ENCODE peak calls at places on chromosomes 1 and 21, in seven cellular contexts. Q is activated T-helper 1 cell treated with anti-CD3 and anti-CD28 coated beads, Interleukin-12 subunit alpha, Interleukin-12 subunit beta, Interleukin-2, Interleukin-4 antibody, amounts not matched to agents 30 ng/mL and 10 ng/mL and 1 ng/mL, durations not matched to agents 14 hours and 24 hours and 36 hours; G is T follicular helper cell; V is activated naive CD4-positive, alpha-beta T cell treated with Interleukin-2 at 50 U/mL for 16 hours; X is HT1080; H is EL; Z is cardiac muscle cell. P is an unnamed sample.

GRCh38 chr1:248055261-248055660 is 8.6 kb downstream of the OR2L3 start:
- DNase-seq in X (peak), Z (no peak), H (no peak), Q (no peak), G (no peak), V (no peak), P (no peak)

GRCh38 chr1:38153426-38154088 is 107.0 kb upstream of the POU3F1 start:
- DNase-seq in Q (no peak), X (no peak), V (no peak), Z (no peak), G (no peak), H (no peak), P (no peak)

GRCh38 chr1:91774520-91775203 is 111.3 kb downstream of the TGFBR3 start:
- DNase-seq in Q (no peak), X (no peak), G (no peak), H (peak), V (no peak), Z (no peak), P (no peak)

GRCh38 chr1:84303154-84303830 is 1.8 kb downstream of the SAMD13 start:
- DNase-seq in X (peak), Z (peak), G (no peak), H (no peak), V (no peak), Q (no peak), P (no peak)

GRCh38 chr1:66240491-66241484 is 293.2 kb upstream of the SGIP1 start:
- DNase-seq in H (no peak), Z (peak), Q (no peak), G (no peak), V (no peak), X (no peak), P (no peak)

GRCh38 chr1:3534803-3535637 is 76.3 kb downstream of the MEGF6 start:
- DNase-seq in V (no peak), X (no peak), Q (no peak), Z (no peak), G (no peak), H (no peak), P (no peak)

GRCh38 chr1:218705911-218706893 is 361.1 kb downstream of the TGFB2 start:
- DNase-seq in G (no peak), Z (no peak), V (no peak), X (peak), H (peak), Q (no peak), P (no peak)

GRCh38 chr1:9591669-9592509 is 3.2 kb downstream of the TMEM201 start:
- DNase-seq in Q (no peak), Z (no peak), V (no peak), X (no peak), G (no peak), H (no peak), P (peak)

GRCh38 chr21:15804247-15804985 is 74.6 kb downstream of the USP25 start:
- DNase-seq in H (no peak), V (no peak), Z (no peak), Q (no peak), X (no peak), G (no peak), P (no peak)

GRCh38 chr21:43280949-43281633 is 112.3 kb downstream of the CRYAA start:
- DNase-seq in Z (no peak), Q (no peak), X (no peak), H (no peak), G (no peak), V (no peak), P (no peak)

GRCh38 chr1:206713070-206713469 is 28.4 kb downstream of the MAPKAPK2 start:
- DNase-seq in H (no peak), Q (no peak), G (no peak), Z (no peak), V (no peak), X (no peak), P (no peak)

GRCh38 chr1:184423649-184424048 is 36.8 kb downstream of the C1orf21 start:
- DNase-seq in Q (no peak), Z (no peak), X (no peak), H (no peak), G (no peak), V (no peak), P (no peak)

GRCh38 chr1:21257431-21258135 is 32.7 kb downstream of the ECE1 start:
- DNase-seq in Q (no peak), G (no peak), H (no peak), V (no peak), Z (no peak), X (no peak), P (no peak)